ENCODE peak calls at places on chromosomes 16 and 17, in seven cellular contexts. T, S, X, J, L, N and K are unnamed samples.

GRCh38 chr17:64357191-64357981 is 33.3 kb downstream of the PECAM1 start:
- DNase-seq in T (no peak), S (no peak), X (no peak), J (no peak), L (no peak), N (no peak), K (no peak)

GRCh38 chr17:72984145-72984924 is 108.2 kb downstream of the SLC39A11 start:
- DNase-seq in T (no peak), S (no peak), X (no peak), J (no peak), L (no peak), N (no peak), K (no peak)

GRCh38 chr16:15707332-15707731 is 57.3 kb downstream of the NDE1 start:
- DNase-seq in T (no peak), S (no peak), X (no peak), J (no peak), L (no peak), N (no peak), K (no peak)

GRCh38 chr17:81885869-81886548 is 5.4 kb downstream of the ALYREF start:
- DNase-seq in T (no peak), S (no peak), X (no peak), J (no peak), L (peak), N (no peak), K (no peak)

GRCh38 chr17:44961921-44962350 is 6.2 kb downstream of the C1QL1 start:
- DNase-seq in T (no peak), S (no peak), X (peak), J (no peak), L (peak), N (no peak), K (no peak)

GRCh38 chr17:68061512-68062313 is 26.2 kb downstream of the KPNA2 start:
- DNase-seq in T (no peak), S (no peak), X (no peak), J (no peak), L (no peak), N (no peak), K (no peak)

GRCh38 chr17:75679706-75680201 is 12.6 kb downstream of the SAP30BP start:
- DNase-seq in T (no peak), S (no peak), X (no peak), J (peak), L (no peak), N (peak), K (peak)

GRCh38 chr16:534856-535445 is 7.4 kb downstream of the CAPN15 start:
- DNase-seq in T (no peak), S (no peak), X (no peak), J (no peak), L (no peak), N (no peak), K (no peak)

GRCh38 chr17:82442643-82443464 is 7.7 kb downstream of the CYBC1 start:
- DNase-seq in T (no peak), S (no peak), X (no peak), J (no peak), L (no peak), N (no peak), K (no peak)